ENCODE peak calls at places on chromosome 11, in eight cellular contexts. T is HCT116, Z is omental fat pad, U is A549, L is activated B cell treated with CpG ODN at 0.5 μM for 24 hours, A is heart left ventricle, S is brain microvascular endothelial cell, X is AG10803. J is an unnamed sample.

GRCh38 chr11:116861539-116861938 is 24.1 kb upstream of the APOA1 start:
- DNase-seq in Z (no peak), T (no peak), L (no peak), S (peak), A (no peak), U (no peak), X (peak), J (no peak)

GRCh38 chr11:125327494-125328130 is 163.1 kb downstream of the PKNOX2 start:
- DNase-seq in T (no peak), Z (no peak), U (no peak), S (no peak), L (no peak), X (no peak), A (no peak), J (no peak)

GRCh38 chr11:2302844-2303626 is 1.2 kb downstream of the TSPAN32 start:
- DNase-seq in X (no peak), A (peak), S (no peak), T (no peak), Z (peak), L (no peak), U (no peak), J (no peak)

GRCh38 chr11:117941163-117941707 is 12.0 kb upstream of the TMPRSS13 start:
- DNase-seq in X (no peak), A (no peak), U (no peak), Z (no peak), S (no peak), T (peak), L (no peak), J (no peak)

GRCh38 chr11:65021509-65021908 is 5.7 kb upstream of the SNX15 start:
- DNase-seq in Z (no peak), X (no peak), T (no peak), S (no peak), U (no peak), L (no peak), A (no peak), J (no peak)

GRCh38 chr11:99406345-99406744 is 385.6 kb downstream of the CNTN5 start:
- DNase-seq in A (no peak), Z (no peak), T (no peak), X (no peak), U (no peak), S (no peak), L (no peak), J (no peak)

GRCh38 chr11:117654281-117654680 is 142.7 kb downstream of the DSCAML1 start:
- DNase-seq in S (no peak), A (no peak), T (no peak), L (no peak), U (no peak), X (no peak), Z (no peak), J (no peak)

GRCh38 chr11:33646629-33647028 is 54.0 kb downstream of the C11orf91 start:
- DNase-seq in X (peak), A (no peak), S (no peak), Z (no peak), T (no peak), U (no peak), L (no peak), J (no peak)

GRCh38 chr11:122421684-122422083 is 233.8 kb upstream of the UBASH3B start:
- DNase-seq in Z (no peak), X (no peak), S (no peak), L (no peak), U (no peak), T (no peak), A (no peak), J (no peak)

GRCh38 chr11:86666193-86666592 is 6.2 kb downstream of the ME3 start:
- DNase-seq in L (no peak), A (no peak), U (no peak), Z (no peak), X (no peak), S (no peak), T (no peak), J (no peak)

GRCh38 chr11:126635511-126635910 is 280.0 kb downstream of the ST3GAL4 start:
- DNase-seq in U (no peak), Z (no peak), S (no peak), X (no peak), T (no peak), A (no peak), L (no peak), J (no peak)

DNA sequence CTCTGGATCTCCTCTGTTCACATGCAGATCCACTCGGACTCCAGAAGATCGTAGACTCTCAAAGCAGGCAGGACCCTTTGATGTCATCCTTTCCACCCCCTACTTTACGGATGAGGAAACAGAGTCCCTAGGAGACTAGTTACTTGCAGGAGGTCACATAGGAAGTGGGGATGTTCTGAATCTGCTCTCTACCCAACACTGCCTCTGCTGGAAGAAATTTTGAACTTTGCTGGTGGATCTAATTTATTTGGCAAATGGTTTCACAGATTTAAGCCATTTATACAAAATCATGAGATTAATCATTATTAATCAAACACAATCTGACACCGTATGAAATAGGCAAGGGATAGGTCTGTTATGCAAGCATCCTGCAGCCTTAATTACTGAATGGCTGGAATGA is 55.0 kb upstream of the USP47 start:
- DNase-seq in T (no peak), A (no peak), X (peak), L (no peak), Z (no peak), S (peak), U (no peak), J (no peak)
- TF ChIP-seq CTCF in T (peak), A (peak), X (peak), L (no peak), Z (no peak), S (peak), U (peak), J (peak)

GRCh38 chr11:18722293-18722637 is 3.7 kb downstream of the IGSF22 start:
- DNase-seq in L (no peak), S (no peak), A (no peak), T (no peak), U (no peak), Z (no peak), X (no peak), J (no peak)

GRCh38 chr11:18721576-18722292 is 4.3 kb downstream of the IGSF22 start:
- DNase-seq in A (no peak), T (peak), U (peak), Z (no peak), X (peak), L (peak), S (peak), J (no peak)

GRCh38 chr11:18723991-18724390 is 2.0 kb downstream of the IGSF22 start:
- DNase-seq in Z (no peak), S (no peak), L (no peak), T (no peak), U (no peak), A (no peak), X (no peak), J (no peak)

GRCh38 chr11:18720811-18721575 is 5.0 kb downstream of the IGSF22 start:
- DNase-seq in X (peak), T (peak), A (peak), U (peak), L (peak), Z (peak), S (peak), J (peak)

DNA sequence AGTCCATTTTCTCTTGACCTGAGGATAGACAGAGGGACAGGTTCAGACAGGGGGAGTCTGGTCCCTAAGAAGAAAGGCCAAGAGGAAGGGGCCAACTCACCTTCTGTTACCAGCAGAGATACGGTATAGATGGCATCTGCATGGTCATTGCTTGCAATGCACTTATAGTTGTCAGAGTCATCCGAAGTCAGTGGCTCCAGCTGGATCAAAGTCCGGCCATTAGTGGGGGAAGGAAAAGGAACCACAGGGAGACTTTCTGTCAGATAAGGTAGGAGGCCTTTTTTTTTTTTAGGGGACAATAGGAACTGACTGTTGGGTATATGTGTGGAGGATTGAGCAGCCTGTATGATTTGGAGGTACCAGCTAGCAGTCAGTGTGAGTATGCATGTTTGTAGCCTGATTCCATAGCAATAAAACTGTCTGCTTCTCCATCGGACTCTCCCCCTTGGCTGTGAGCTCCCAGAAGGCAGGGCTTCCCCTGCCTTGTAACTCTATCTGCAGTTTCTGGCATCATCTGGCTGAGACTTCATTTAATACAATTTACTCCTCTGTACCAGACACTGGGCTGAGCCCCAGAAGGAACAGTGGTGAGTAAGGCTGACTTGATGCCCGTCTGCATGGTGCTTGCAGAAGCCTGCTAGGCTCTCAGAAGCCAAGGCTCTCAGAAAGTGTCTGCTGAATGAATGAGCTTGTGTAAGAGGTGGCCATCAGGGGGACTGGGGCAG is 5.7 kb downstream of the IGSF22 start:
- DNase-seq in T (no peak), U (no peak), X (peak), S (no peak), Z (no peak), L (no peak), A (no peak), J (no peak)
- TF ChIP-seq CTCF in T (no peak), U (no peak), X (no peak), S (no peak), Z (no peak), L (no peak), A (no peak), J (no peak)

GRCh38 chr11:74487875-74488274 is 5.6 kb downstream of the LIPT2 start:
- DNase-seq in S (no peak), X (no peak), T (peak), L (no peak), U (no peak), A (no peak), Z (no peak), J (no peak)
- TF ChIP-seq CTCF in S (peak), X (no peak), T (peak), L (no peak), U (peak), A (no peak), Z (no peak), J (peak)

GRCh38 chr11:120182357-120182756 is 28.5 kb upstream of the OAF start:
- DNase-seq in U (no peak), T (no peak), X (no peak), L (no peak), Z (peak), S (no peak), A (no peak), J (no peak)

GRCh38 chr11:120183701-120184141 is 27.1 kb upstream of the OAF start:
- DNase-seq in U (no peak), Z (peak), X (no peak), S (no peak), L (no peak), T (no peak), A (no peak), J (no peak)

GRCh38 chr11:120184371-120184945 is 26.4 kb upstream of the OAF start:
- DNase-seq in Z (peak), L (no peak), U (no peak), X (no peak), S (no peak), A (peak), T (no peak), J (no peak)

GRCh38 chr11:120181446-120181992 is 29.3 kb upstream of the OAF start:
- DNase-seq in U (no peak), L (no peak), X (no peak), A (no peak), Z (peak), T (no peak), S (no peak), J (no peak)

DNA sequence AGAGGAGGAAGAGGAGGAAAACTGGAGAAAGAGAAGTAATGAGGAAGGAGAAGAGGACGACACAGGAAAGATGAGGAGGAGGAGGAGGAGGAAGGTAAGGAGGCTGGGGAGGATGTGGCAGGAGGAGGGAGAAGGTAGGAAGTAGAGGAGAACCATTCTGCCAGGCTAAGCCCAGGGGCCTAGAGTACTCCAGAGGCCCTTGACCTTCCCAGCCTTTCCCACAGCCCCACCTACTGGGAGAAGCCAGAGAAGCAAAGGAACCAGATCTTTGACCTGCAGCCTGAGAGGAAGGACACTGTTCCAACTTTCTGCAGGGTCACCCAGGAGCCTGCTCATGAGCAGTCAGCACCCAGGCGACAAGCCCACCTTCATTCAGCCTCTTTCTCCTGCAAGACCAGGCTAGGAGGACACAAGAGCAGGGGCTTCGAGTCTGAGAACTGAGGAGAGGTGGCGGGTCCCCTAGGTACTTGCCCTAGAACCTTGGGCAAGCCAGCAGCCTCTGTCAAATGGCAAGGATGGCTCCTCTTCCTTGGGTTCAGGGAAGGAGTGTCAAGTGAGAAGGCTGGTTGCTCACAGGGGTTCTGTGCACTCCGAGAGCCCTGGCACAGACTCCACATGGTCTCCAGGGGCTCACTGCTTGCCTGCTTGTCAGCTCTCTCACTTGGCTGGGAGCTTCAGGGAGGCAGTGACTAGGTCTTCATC is 27.9 kb upstream of the OAF start:
- DNase-seq in U (no peak), L (peak), X (no peak), T (no peak), S (no peak), A (peak), Z (peak), J (peak)
- TF ChIP-seq CTCF in U (no peak), L (no peak), X (peak), T (peak), S (peak), A (peak), Z (no peak), J (peak)

J was measured in D721Med.